ENCODE peak calls at places on chromosomes 2 and 18, in five cellular contexts. P is OCI-LY7, K is Caco-2, Y is left ventricle myocardium inferior, I is neuronal stem cell. Z is an unnamed sample.

GRCh38 chr18:66211693-66212195 is 392.1 kb downstream of the CDH19 start:
- DNase-seq in P (no peak), Y (no peak), I (no peak), K (no peak), Z (no peak)

GRCh38 chr18:8424917-8425725 is 184.1 kb upstream of the RAB12 start:
- DNase-seq in P (no peak), K (no peak), Y (no peak), I (no peak), Z (no peak)

GRCh38 chr2:9666306-9666705 is 35.5 kb upstream of the YWHAQ start:
- DNase-seq in I (no peak), Y (no peak), K (no peak), P (no peak), Z (no peak)

GRCh38 chr2:241187101-241187690 is 1.3 kb upstream of the ANO7 start:
- DNase-seq in P (no peak), Y (no peak), K (no peak), I (no peak), Z (no peak)

GRCh38 chr2:44825702-44826101 is 115.8 kb upstream of the SIX3 start:
- DNase-seq in Y (no peak), K (no peak), I (no peak), P (no peak), Z (no peak)

GRCh38 chr18:72342933-72343332 is 201.2 kb downstream of the CBLN2 start:
- DNase-seq in I (no peak), Y (no peak), P (no peak), K (no peak), Z (no peak)

GRCh38 chr2:26580751-26581150 is 60.4 kb downstream of the CIB4 start:
- DNase-seq in I (no peak), K (no peak), P (no peak), Y (no peak), Z (no peak)

GRCh38 chr18:45926691-45927090 is 40.4 kb downstream of the EPG5 start:
- DNase-seq in P (no peak), I (no peak), K (no peak), Y (no peak), Z (no peak)

GRCh38 chr2:12302140-12302539 is 414.6 kb upstream of the TRIB2 start:
- DNase-seq in K (no peak), P (no peak), I (no peak), Y (no peak), Z (no peak)

GRCh38 chr2:158781562-158781961 is 13.6 kb upstream of the DAPL1 start:
- DNase-seq in P (no peak), Y (no peak), I (no peak), K (peak; percentile 62), Z (no peak)

GRCh38 chr2:23380562-23381065 is 4.4 kb upstream of the KLHL29 start:
- DNase-seq in P (peak; percentile 48), Y (no peak), K (no peak), I (no peak), Z (no peak)

GRCh38 chr2:133044556-133044955 is 374.6 kb upstream of the LYPD1 start:
- DNase-seq in P (no peak), K (no peak), Y (no peak), I (no peak), Z (no peak)

GRCh38 chr2:160910681-160911080 is 249.5 kb upstream of the TANK start:
- DNase-seq in K (no peak), P (no peak), I (no peak), Y (no peak), Z (no peak)

GRCh38 chr2:26034597-26035067 is 748 bp downstream of the RAB10 start:
- DNase-seq in P (no peak), K (no peak), I (no peak), Y (no peak), Z (no peak)

GRCh38 chr2:240438810-240439697 is 3.6 kb downstream of the GPC1 start:
- DNase-seq in Y (peak; percentile 49), I (no peak), P (no peak), K (no peak), Z (peak; percentile 55)

GRCh38 chr2:144015036-144015435 is 504.9 kb downstream of the ZEB2 start:
- DNase-seq in K (no peak), Y (no peak), I (no peak), P (no peak), Z (no peak)

GRCh38 chr2:232537079-232537478 is 2.4 kb upstream of the CHRNG start:
- DNase-seq in P (peak; percentile 44), K (peak; percentile 24), I (no peak), Y (peak; percentile 10), Z (no peak)

GRCh38 chr2:229342376-229342775 is 71.3 kb upstream of the PID1 start:
- DNase-seq in I (peak; percentile 36), Y (peak; percentile 28), P (peak; percentile 1), K (peak; percentile 53), Z (no peak)

GRCh38 chr2:82275599-82275998 is 1971.0 kb upstream of the LRRTM1 start:
- DNase-seq in K (no peak), I (no peak), Y (no peak), P (no peak), Z (no peak)

GRCh38 chr18:77096936-77097886 is 35.4 kb downstream of the MBP start:
- DNase-seq in I (no peak), P (no peak), K (no peak), Y (no peak), Z (no peak)

GRCh38 chr18:77099501-77100370 is 32.8 kb downstream of the MBP start:
- DNase-seq in I (no peak), Y (no peak), K (no peak), P (peak; percentile 65), Z (peak; percentile 73)

GRCh38 chr18:77098033-77098432 is 34.5 kb downstream of the MBP start:
- DNase-seq in P (no peak), Y (no peak), I (no peak), K (no peak), Z (no peak)

GRCh38 chr18:77100751-77101355 is 31.7 kb downstream of the MBP start:
- DNase-seq in P (no peak), K (no peak), Y (no peak), I (no peak), Z (peak; percentile 23)

DNA sequence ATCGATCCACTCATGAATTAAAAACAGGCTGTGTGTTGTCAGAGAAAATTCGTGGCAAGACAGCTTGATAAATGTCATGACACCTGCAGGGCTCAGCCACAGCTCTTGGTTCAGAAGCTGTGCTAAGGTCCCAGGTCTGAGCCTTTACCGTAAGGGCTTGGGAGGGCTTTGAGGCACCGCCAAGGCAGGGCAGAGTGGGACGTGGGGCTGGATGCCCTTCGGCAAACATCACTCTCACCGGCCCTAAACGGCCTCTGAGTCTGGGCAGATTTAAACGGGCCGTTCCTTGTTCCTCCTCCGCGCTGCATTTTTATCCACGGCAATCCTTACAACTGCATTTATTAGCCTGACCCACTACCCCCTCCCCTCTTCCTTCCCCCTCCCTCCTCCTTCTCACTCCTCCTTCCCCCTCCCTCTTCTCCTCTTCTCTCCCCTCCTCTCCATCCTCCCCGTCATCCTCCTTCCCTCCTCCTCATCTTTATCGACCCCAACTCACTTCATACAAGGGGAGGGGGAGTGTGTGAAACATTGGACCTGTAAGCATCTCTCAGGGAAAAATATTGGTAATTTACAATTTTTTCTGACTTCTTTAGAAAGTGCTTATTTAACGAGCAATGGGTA is 33.9 kb downstream of the MBP start:
- DNase-seq in Y (no peak), K (no peak), I (no peak), P (peak; percentile 31), Z (peak; percentile 48)
- H3K4me1 ChIP-seq in Y (peaks cover 89% of the 10 kb centered on the region), K (no peaks in the 10 kb centered on the region), I (peaks cover 11% of the 10 kb centered on the region), P (peaks cover 74% of the 10 kb centered on the region), Z (peaks cover 15% of the 10 kb centered on the region)

GRCh38 chr2:218711550-218711929 is 905 bp downstream of the TTLL4 start:
- DNase-seq in K (no peak), I (no peak), Y (no peak), P (peak; percentile 23), Z (no peak)

GRCh38 chr2:218708086-218708485 is 2.5 kb upstream of the TTLL4 start:
- DNase-seq in P (no peak), Y (no peak), K (no peak), I (no peak), Z (no peak)

GRCh38 chr2:218710687-218711549 is at the start of gene TTLL4:
- DNase-seq in K (peak; percentile 99), Y (peak; percentile 98), P (peak; percentile 97), I (peak; percentile 97), Z (peak; percentile 99)

GRCh38 chr2:218710334-218710686 is 325 bp upstream of the TTLL4 start:
- DNase-seq in Y (no peak), I (no peak), K (no peak), P (no peak), Z (no peak)

DNA sequence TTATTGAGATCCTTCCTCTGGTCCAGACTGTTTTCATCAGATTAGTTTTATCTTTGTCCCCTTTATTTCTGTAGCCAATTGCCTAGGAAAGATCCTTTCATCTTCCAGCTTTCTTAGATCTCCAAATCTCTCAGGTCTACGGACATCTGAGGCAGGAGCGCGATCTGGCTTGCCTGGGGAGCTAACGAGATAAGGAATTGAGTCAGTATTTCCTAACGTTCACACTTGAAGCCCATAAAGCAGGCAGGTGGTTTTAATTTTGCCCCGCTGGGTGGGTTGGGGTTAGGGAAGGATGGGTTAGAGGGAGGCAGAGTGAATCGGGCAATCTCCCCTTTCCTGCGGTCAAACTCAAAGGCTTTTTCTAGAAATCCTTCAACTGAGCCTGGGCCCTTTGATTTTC is 729 bp upstream of the TTLL4 start:
- DNase-seq in P (no peak), K (peak; percentile 30), I (no peak), Y (no peak), Z (no peak)
- H3K4me3 ChIP-seq in P (no peak overlapping the region), K (no peak overlapping the region), I (no peak overlapping the region), Y (peak overlapping the region; percentile 95), Z (peak overlapping the region; percentile 29)

DNA sequence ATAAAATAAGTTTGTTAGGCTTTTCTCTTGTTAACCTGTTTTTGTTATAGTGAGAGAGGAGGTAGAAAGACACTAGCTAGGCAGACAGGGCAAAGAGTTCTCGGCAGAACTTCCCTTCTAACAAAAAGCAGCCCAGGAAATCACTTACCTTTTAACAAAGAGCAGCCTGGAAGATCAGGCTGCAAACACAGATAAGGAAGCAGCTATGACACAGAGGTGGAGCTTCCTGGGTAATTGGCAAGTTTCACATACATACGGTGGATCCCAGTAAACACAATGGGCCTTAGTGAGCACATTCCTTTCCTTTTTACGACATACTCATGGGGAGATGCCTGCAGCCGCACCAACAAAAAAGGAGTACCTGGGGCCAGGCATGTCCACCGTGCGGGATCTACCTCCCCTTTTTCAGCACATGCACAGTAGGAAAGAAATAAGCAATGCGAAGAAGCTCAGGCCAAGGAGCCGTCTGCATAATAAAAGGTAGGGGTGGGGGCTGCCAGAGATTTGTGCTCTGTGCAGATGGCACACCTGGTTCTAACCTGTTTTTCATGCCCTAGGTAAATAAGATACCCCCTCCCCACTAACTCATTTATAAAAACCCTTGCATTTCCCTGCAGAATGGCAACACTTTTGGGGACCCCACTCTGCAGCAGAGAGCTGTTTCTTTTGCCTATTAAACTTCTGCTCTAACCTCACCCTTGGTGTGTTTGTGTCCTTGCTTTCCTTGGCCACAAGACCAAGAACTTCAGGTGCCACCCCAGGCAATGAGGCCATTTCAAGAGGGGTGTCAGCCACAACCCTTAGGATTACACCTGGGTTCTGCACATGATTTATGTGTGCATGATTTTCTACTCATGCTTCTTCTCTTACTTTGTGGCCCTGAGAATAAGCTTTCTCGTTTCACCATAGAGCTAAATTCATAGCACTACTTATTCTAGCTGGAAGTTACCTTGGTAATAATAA is 26.5 kb downstream of the MDH1 start:
- DNase-seq in Y (no peak), P (no peak), K (peak; percentile 78), I (no peak), Z (no peak)
- H3K4me1 ChIP-seq in Y (no peaks in the 10 kb centered on the region), P (no peaks in the 10 kb centered on the region), K (peaks cover 43% of the 10 kb centered on the region), I (peaks cover 15% of the 10 kb centered on the region), Z (no peaks in the 10 kb centered on the region)

DNA sequence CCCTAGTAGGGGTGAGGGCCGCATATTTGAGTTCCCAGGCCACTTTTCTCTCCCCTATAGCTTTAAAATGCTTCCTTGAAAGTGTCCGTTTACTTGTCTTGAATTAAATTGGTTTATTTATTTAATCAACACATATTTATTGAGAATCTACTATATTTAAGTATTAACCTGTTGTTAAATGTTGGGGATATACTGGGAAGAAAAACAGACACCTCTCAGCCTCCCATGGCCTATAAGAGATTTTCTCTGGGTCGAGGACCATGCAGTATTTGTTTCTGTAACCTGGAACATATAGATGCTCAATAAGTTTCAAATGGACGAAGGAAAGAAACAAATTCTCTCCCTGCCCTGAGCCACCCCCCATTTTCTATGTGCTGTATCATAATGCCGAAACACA is 98.6 kb downstream of the INSIG2 start:
- DNase-seq in Y (no peak), P (no peak), I (no peak), K (no peak), Z (no peak)
- H3K4me3 ChIP-seq in Y (peak overlapping the region; percentile 71), P (no peak overlapping the region), I (no peak overlapping the region), K (peak overlapping the region; percentile 59), Z (no peak overlapping the region)

Z was measured in right cardiac atrium.